ENCODE peak calls at places on chromosomes 5 and 9, in seven cellular contexts. Q, R, T, B, L, F and U are unnamed samples.

GRCh38 chr5:57488308-57488955 is 5.8 kb upstream of the ACTBL2 start:
- DNase-seq in Q (no peak), R (peak), T (no peak), B (no peak), L (peak), F (no peak), U (peak)

GRCh38 chr9:96033896-96034295 is 158.4 kb downstream of the ERCC6L2 start:
- DNase-seq in Q (no peak), R (no peak), T (no peak), B (no peak), L (no peak), F (no peak), U (no peak)

GRCh38 chr5:1783214-1783551 is 16.5 kb downstream of the MRPL36 start:
- DNase-seq in Q (no peak), R (no peak), T (no peak), B (no peak), L (no peak), F (no peak), U (no peak)

GRCh38 chr9:96417610-96418073 is 528 bp downstream of the ZNF367 start:
- DNase-seq in Q (no peak), R (no peak), T (peak), B (no peak), L (peak), F (no peak), U (no peak)

GRCh38 chr5:103428411-103428871 is 134.1 kb downstream of the NUDT12 start:
- DNase-seq in Q (no peak), R (no peak), T (no peak), B (no peak), L (no peak), F (no peak), U (peak)

GRCh38 chr9:69223605-69224004 is 49.5 kb downstream of the TJP2 start:
- DNase-seq in Q (peak), R (peak), T (peak), B (no peak), L (peak), F (peak), U (peak)

GRCh38 chr5:30802961-30803705 is 390.4 kb upstream of the CDH6 start:
- DNase-seq in Q (no peak), R (no peak), T (no peak), B (no peak), L (no peak), F (no peak), U (peak)

GRCh38 chr5:53039855-53040254 is 50.7 kb downstream of the ITGA2 start:
- DNase-seq in Q (no peak), R (no peak), T (no peak), B (no peak), L (no peak), F (no peak), U (no peak)

GRCh38 chr9:133584167-133584558 is 25.0 kb downstream of the FAM163B start:
- DNase-seq in Q (no peak), R (no peak), T (no peak), B (no peak), L (no peak), F (no peak), U (no peak)

GRCh38 chr5:17233488-17233887 is 16.1 kb downstream of the BASP1 start:
- DNase-seq in Q (no peak), R (no peak), T (no peak), B (no peak), L (no peak), F (no peak), U (no peak)

GRCh38 chr5:56329652-56330051 is 96.5 kb upstream of the ANKRD55 start:
- DNase-seq in Q (no peak), R (no peak), T (no peak), B (no peak), L (no peak), F (no peak), U (no peak)

GRCh38 chr5:160333726-160334125 is 21.4 kb upstream of the CCNJL start:
- DNase-seq in Q (no peak), R (no peak), T (no peak), B (no peak), L (peak), F (peak), U (peak)
- H2AK5ac ChIP-seq in Q (no peak), R (no peak), T (no peak), B (no peak), L (no peak), F (no peak), U (peak)

DNA sequence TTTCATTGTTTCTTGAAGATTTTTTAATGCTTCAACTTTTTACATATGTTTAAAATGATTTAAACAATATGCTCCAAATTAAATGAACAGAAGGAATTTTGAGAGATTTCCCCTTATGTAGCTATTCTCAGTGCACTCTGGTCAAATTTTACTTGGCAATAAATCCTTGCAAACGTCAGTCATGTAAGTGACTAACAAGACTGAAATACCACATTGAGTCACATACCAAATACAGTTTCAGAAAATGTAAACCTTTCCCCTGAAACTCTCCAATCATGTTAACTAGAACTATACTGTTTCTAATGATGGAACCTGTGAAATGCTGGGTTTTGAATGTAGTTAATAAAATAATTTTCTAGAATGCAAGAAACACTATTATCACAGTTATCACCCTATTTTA is 29.6 kb downstream of the SAR1B start:
- DNase-seq in Q (no peak), R (no peak), T (no peak), B (no peak), L (peak), F (no peak), U (peak)
- H2AK5ac ChIP-seq in Q (no peak), R (no peak), T (no peak), B (no peak), L (no peak), F (no peak), U (no peak)

DNA sequence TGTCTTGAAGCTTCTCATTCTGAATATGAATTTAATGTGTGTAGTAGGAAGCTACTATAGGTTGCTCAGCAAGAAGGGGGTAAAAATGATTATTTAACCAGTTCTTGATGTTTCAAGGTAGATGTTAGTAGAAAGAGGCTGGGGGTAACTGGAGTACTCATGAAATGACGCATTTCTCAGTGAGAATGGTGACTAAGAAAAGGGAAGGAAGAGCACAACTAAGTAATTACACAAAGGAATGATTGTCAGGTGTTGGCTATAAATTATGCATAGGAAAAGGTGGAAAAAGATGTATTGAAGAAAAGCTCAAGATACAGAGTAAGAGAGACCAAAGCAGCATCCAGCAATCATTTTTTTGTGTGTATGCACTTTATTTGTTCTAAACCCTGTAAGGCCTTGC is 1.4 kb upstream of the PSIP1 start:
- DNase-seq in Q (no peak), R (peak), T (no peak), B (no peak), L (no peak), F (no peak), U (no peak)
- H2AK5ac ChIP-seq in Q (no peak), R (no peak), T (no peak), B (no peak), L (no peak), F (no peak), U (no peak)

DNA sequence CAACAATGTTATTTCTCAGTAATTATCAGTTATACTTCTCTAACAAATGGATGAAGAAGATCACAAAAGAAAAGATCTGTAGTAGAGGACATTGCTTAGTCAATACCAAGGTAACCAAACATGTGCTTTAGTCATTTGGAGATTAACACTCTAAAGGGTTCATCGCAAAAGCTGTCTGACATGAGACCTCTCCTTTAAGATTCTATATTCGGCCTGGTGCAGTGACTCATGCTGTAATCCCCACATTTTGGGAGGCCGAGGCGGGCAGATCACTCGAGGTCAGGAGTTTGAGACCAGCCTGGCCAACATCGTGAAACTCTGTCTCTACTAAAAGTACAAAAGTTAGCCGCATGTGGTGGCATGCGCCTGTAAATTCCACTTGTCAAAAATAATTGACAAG is 18.3 kb upstream of the CKMT2 start:
- DNase-seq in Q (no peak), R (no peak), T (no peak), B (no peak), L (no peak), F (no peak), U (no peak)
- H2AK5ac ChIP-seq in Q (no peak), R (no peak), T (no peak), B (no peak), L (no peak), F (no peak), U (no peak)

DNA sequence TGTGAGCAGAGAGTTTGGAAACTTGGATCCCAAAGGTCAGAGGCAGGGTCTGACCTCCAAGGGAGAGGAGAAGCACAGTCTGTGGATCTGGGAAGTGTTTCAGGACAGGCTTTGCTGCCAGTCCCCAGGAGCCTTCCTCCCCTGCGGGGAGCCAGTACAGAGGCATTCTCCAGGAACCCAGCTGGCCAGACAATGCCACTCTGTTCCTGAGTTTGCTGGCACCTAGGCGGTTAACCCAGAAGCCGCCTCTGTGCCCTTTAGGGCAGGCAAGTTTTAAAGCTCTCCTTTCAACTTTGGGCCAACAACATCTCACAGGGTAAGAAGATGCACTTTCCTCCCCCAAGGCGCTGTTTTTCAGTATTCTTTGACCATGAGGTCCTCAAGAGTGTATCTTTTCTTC is 37.0 kb upstream of the FGF1 start:
- DNase-seq in Q (no peak), R (no peak), T (no peak), B (no peak), L (no peak), F (no peak), U (no peak)
- H2AK5ac ChIP-seq in Q (no peak), R (no peak), T (no peak), B (no peak), L (no peak), F (no peak), U (no peak)